ENCODE peak calls at places on chromosomes 12 and 14, in ten cellular contexts. T is foreskin fibroblast; H is K562; L is fibroblast of pulmonary artery; D is cardiac muscle cell; M is retinal pigment epithelial cell; Y is thyroid gland; W is naive thymus-derived CD4-positive, alpha-beta T cell; N is transverse colon; V is Karpas-422. R is an unnamed sample.

GRCh38 chr12:94258593-94258992 is 110.2 kb downstream of the PLXNC1 start:
- DNase-seq in L (no peak), D (no peak), T (no peak), W (no peak), H (no peak), M (no peak), V (no peak), N (no peak), Y (no peak), R (no peak)

GRCh38 chr14:60648934-60649814 is at the start of gene SIX1:
- DNase-seq in H (peak; percentile 73), D (peak; percentile 91), Y (peak; percentile 40), N (peak; percentile 48), V (no peak), M (peak; percentile 34), T (peak; percentile 98), W (no peak), L (peak; percentile 86), R (peak; percentile 69)

GRCh38 chr12:122336015-122336946 is 70.0 kb upstream of the VPS33A start:
- DNase-seq in T (peak; percentile 65), M (no peak), Y (peak; percentile 30), N (peak; percentile 22), W (no peak), V (peak; percentile 82), L (peak; percentile 63), H (peak; percentile 49), D (peak; percentile 52), R (no peak)

GRCh38 chr12:49631336-49631907 is 8.1 kb downstream of the PRPF40B start:
- DNase-seq in V (no peak), D (no peak), L (no peak), N (no peak), T (no peak), H (peak; percentile 30), Y (no peak), M (no peak), W (no peak), R (peak; percentile 46)

GRCh38 chr14:97527993-97528392 is 730.8 kb downstream of the VRK1 start:
- DNase-seq in H (no peak), W (no peak), L (no peak), D (no peak), V (no peak), T (no peak), M (no peak), Y (no peak), N (no peak), R (no peak)

GRCh38 chr12:14836336-14837210 is 6.8 kb downstream of the ART4 start:
- DNase-seq in H (no peak), T (peak; percentile 88), D (peak; percentile 92), W (no peak), Y (no peak), N (no peak), M (no peak), L (peak; percentile 94), V (no peak), R (peak; percentile 37)

GRCh38 chr12:57459750-57460400 is at the start of gene GLI1:
- DNase-seq in M (no peak), D (no peak), N (no peak), V (no peak), L (peak; percentile 33), H (peak; percentile 69), W (no peak), Y (no peak), T (no peak), R (no peak)

GRCh38 chr14:29444805-29445204 is 482.8 kb downstream of the PRKD1 start:
- DNase-seq in N (no peak), L (peak; percentile 54), W (no peak), V (no peak), M (no peak), D (peak; percentile 36), T (peak; percentile 82), Y (no peak), H (no peak), R (no peak)

GRCh38 chr12:23906329-23906728 is 43.1 kb downstream of the SOX5 start:
- DNase-seq in W (no peak), M (peak; percentile 88), D (peak; percentile 62), V (no peak), L (peak; percentile 55), H (no peak), Y (no peak), N (no peak), T (no peak), R (peak; percentile 54)

GRCh38 chr12:2893007-2893406 is 2.3 kb downstream of the TULP3 start:
- DNase-seq in T (peak; percentile 94), D (peak; percentile 80), H (no peak), V (no peak), N (no peak), M (no peak), W (no peak), L (peak; percentile 77), Y (no peak), R (peak; percentile 63)

GRCh38 chr12:74337951-74338350 is 199.7 kb upstream of the ATXN7L3B start:
- DNase-seq in D (peak; percentile 23), W (no peak), V (no peak), T (peak; percentile 80), H (no peak), L (peak; percentile 65), N (no peak), Y (no peak), M (no peak), R (no peak)

GRCh38 chr12:23431006-23431405 is 518.5 kb downstream of the SOX5 start:
- DNase-seq in M (no peak), D (no peak), T (no peak), N (no peak), Y (no peak), W (no peak), H (no peak), V (no peak), L (no peak), R (no peak)

GRCh38 chr14:71113376-71113775 is 206.1 kb downstream of the PCNX1 start:
- DNase-seq in L (peak; percentile 26), M (no peak), N (no peak), Y (no peak), W (no peak), D (peak; percentile 15), V (no peak), T (peak; percentile 55), H (no peak), R (no peak)

GRCh38 chr12:15783288-15783687 is 5.9 kb downstream of the EPS8 start:
- DNase-seq in Y (no peak), N (no peak), V (no peak), D (no peak), T (no peak), M (no peak), W (no peak), H (no peak), L (no peak), R (no peak)

GRCh38 chr12:115013668-115014072 is 329.7 kb upstream of the TBX3 start:
- DNase-seq in N (no peak), W (no peak), Y (no peak), T (peak; percentile 34), L (no peak), D (no peak), H (no peak), M (no peak), V (no peak), R (no peak)
- H3K4me3 ChIP-seq in N (no peak overlapping the region), W (no peak overlapping the region), Y (no peak overlapping the region), T (no peak overlapping the region), L (no peak overlapping the region), D (no peak overlapping the region), H (no peak overlapping the region), M (no peak overlapping the region), V (no peak overlapping the region), R (no peak overlapping the region)

DNA sequence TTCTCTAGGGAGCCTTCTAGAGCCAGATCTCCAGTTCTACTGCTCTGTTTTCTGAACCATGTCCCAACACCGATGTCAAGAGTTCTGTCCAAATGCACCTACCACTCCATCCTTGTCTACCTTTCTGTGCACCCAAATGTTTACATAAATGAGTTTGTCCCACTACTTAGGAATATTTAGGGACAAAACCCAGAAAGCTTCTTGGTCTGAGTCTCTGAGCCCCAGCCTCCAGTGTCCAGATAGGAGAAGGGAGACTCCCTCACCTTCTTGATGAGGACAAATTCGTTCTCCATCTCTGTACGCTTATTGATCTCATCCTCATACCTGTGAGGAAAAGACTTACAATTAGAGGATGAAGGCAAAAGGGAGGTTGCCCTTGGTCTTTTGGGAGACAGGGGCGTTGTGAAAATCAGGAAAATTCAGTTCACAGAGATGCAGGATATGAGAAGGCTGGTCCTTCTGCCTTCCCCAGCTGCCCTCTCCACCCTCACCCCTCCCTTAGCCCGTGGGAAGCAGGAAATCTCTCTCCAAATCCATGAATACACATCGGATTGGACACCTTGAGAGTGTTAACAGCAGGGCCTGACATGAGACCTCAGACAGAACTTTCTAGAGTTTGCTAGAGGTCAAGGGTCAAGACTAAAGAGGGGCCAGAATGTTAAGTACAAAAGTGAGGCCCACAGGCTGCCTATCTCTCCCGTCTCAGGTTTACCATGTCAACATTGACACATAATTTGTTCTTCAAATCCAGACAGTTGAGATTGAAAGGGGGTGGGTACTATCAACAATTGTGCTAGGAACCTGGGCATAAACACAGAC is 3.8 kb downstream of the KRT8 start:
- DNase-seq in N (no peak), M (no peak), D (no peak), H (no peak), W (no peak), T (no peak), L (no peak), V (no peak), Y (no peak), R (no peak)
- H3K4me3 ChIP-seq in N (peak overlapping the region; percentile 80), M (no peak overlapping the region), D (no peak overlapping the region), H (no peak overlapping the region), W (no peak overlapping the region), T (no peak overlapping the region), L (no peak overlapping the region), V (no peak overlapping the region), Y (no peak overlapping the region), R (no peak overlapping the region)

DNA sequence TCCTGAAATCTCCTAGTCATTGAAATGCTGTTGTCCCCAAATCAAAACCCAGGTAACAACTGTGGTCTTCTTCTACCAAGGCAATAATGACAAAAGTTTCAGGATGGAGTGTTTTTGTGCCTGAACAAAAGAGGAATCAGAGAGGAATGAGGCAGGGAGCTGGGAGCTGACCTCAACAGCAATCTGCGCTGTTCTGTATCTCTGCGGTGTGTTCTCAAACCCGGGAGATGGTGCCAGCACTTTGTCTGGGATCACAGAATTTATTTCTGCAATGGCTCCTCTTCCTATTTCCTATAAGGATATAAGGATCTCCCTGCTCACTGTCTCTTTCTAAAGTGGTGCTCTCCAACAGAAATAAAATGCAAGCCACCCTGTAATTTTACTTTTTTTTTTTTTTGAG is 449 bp upstream of the GLT8D2 start:
- DNase-seq in H (no peak), D (peak; percentile 33), L (no peak), Y (no peak), N (no peak), V (no peak), M (no peak), W (no peak), T (peak; percentile 49), R (no peak)
- H3K4me3 ChIP-seq in H (no peak overlapping the region), D (peak overlapping the region; percentile 27), L (peak overlapping the region; percentile 67), Y (no peak overlapping the region), N (peak overlapping the region; percentile 51), V (no peak overlapping the region), M (peak overlapping the region; percentile 54), W (no peak overlapping the region), T (peak overlapping the region; percentile 64), R (peak overlapping the region; percentile 55)

DNA sequence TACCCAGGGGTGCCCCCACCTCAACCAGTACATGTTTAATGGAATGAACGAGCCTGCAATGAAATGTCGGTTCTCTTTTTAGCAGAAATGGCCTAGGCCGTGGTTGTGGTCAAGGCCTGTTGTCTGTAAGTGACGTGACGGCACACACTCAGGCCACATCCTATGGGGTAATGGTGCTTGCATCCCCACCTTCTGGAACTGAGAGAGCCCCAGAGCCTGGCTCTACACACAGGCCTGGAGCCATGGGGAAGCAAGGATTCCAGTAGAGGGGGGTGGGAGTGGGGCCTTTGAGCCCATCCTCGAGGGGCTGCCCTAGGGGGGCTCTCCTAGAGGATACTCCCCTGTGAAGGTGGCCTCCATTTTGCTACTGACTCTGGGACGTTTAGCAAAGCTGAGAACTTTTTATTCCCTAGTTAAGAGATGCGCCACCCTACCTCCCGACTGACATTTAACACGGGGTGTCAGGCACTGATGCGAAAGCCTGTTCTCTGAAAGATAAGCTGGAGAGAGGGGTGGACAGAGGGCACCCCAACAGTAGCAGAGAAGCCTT is 6.6 kb downstream of the RIN3 start:
- DNase-seq in Y (no peak), W (no peak), L (no peak), T (no peak), N (no peak), H (no peak), V (no peak), D (no peak), M (no peak), R (no peak)
- H3K4me3 ChIP-seq in Y (no peak overlapping the region), W (no peak overlapping the region), L (no peak overlapping the region), T (no peak overlapping the region), N (no peak overlapping the region), H (no peak overlapping the region), V (no peak overlapping the region), D (no peak overlapping the region), M (no peak overlapping the region), R (no peak overlapping the region)

R was measured in adrenal gland.